ENCODE peak calls at places on chromosomes 13 and 19, in seven cellular contexts. One of them, this sample, is unnamed.

GRCh38 chr13:102687520-102687919 is 7.3 kb downstream of the METTL21C start:
- DNase-seq in cardiac muscle cell: no peak
- DNase-seq in activated CD8-positive, alpha-beta memory T cell treated with anti-CD3 and anti-CD28 coated beads for 48 hours: no peak
- DNase-seq in M059J: no peak
- DNase-seq in CD4-positive, alpha-beta T cell: no peak
- DNase-seq in activated CD4-positive, CD25-positive, alpha-beta regulatory T cell treated with anti-CD3 and anti-CD28 coated beads, Interleukin-2, amount 50 U/mL, for 16 hours: no peak
- DNase-seq in naive thymus-derived CD8-positive, alpha-beta T cell: no peak
- DNase-seq in this sample: no peak

GRCh38 chr19:18999016-18999758 is 34.1 kb downstream of the SUGP2 start:
- DNase-seq in cardiac muscle cell: peak; percentile 56
- DNase-seq in naive thymus-derived CD8-positive, alpha-beta T cell: peak; percentile 22
- DNase-seq in CD4-positive, alpha-beta T cell: no peak
- DNase-seq in activated CD4-positive, CD25-positive, alpha-beta regulatory T cell treated with anti-CD3 and anti-CD28 coated beads, Interleukin-2, amount 50 U/mL, for 16 hours: no peak
- DNase-seq in activated CD8-positive, alpha-beta memory T cell treated with anti-CD3 and anti-CD28 coated beads for 48 hours: no peak
- DNase-seq in M059J: peak; percentile 75
- DNase-seq in this sample: peak; percentile 81

GRCh38 chr13:59879281-59879680 is 284.4 kb downstream of the DIAPH3 start:
- DNase-seq in CD4-positive, alpha-beta T cell: no peak
- DNase-seq in activated CD4-positive, CD25-positive, alpha-beta regulatory T cell treated with anti-CD3 and anti-CD28 coated beads, Interleukin-2, amount 50 U/mL, for 16 hours: no peak
- DNase-seq in cardiac muscle cell: peak; percentile 5
- DNase-seq in activated CD8-positive, alpha-beta memory T cell treated with anti-CD3 and anti-CD28 coated beads for 48 hours: no peak
- DNase-seq in M059J: no peak
- DNase-seq in naive thymus-derived CD8-positive, alpha-beta T cell: no peak
- DNase-seq in this sample: no peak

GRCh38 chr13:78169386-78169785 is 250.8 kb upstream of the EDNRB start:
- DNase-seq in activated CD4-positive, CD25-positive, alpha-beta regulatory T cell treated with anti-CD3 and anti-CD28 coated beads, Interleukin-2, amount 50 U/mL, for 16 hours: no peak
- DNase-seq in naive thymus-derived CD8-positive, alpha-beta T cell: no peak
- DNase-seq in cardiac muscle cell: no peak
- DNase-seq in M059J: no peak
- DNase-seq in CD4-positive, alpha-beta T cell: no peak
- DNase-seq in activated CD8-positive, alpha-beta memory T cell treated with anti-CD3 and anti-CD28 coated beads for 48 hours: no peak
- DNase-seq in this sample: no peak

GRCh38 chr19:32067686-32068085 is 277.7 kb upstream of the ZNF507 start:
- DNase-seq in cardiac muscle cell: no peak
- DNase-seq in activated CD4-positive, CD25-positive, alpha-beta regulatory T cell treated with anti-CD3 and anti-CD28 coated beads, Interleukin-2, amount 50 U/mL, for 16 hours: no peak
- DNase-seq in M059J: no peak
- DNase-seq in naive thymus-derived CD8-positive, alpha-beta T cell: no peak
- DNase-seq in CD4-positive, alpha-beta T cell: no peak
- DNase-seq in activated CD8-positive, alpha-beta memory T cell treated with anti-CD3 and anti-CD28 coated beads for 48 hours: no peak
- DNase-seq in this sample: no peak

GRCh38 chr19:33507021-33507956 is 14.3 kb downstream of the PEPD start:
- DNase-seq in CD4-positive, alpha-beta T cell: no peak
- DNase-seq in activated CD4-positive, CD25-positive, alpha-beta regulatory T cell treated with anti-CD3 and anti-CD28 coated beads, Interleukin-2, amount 50 U/mL, for 16 hours: no peak
- DNase-seq in M059J: no peak
- DNase-seq in activated CD8-positive, alpha-beta memory T cell treated with anti-CD3 and anti-CD28 coated beads for 48 hours: no peak
- DNase-seq in naive thymus-derived CD8-positive, alpha-beta T cell: no peak
- DNase-seq in cardiac muscle cell: peak; percentile 20
- DNase-seq in this sample: peak; percentile 12

GRCh38 chr13:40539954-40540706 is 126.3 kb downstream of the FOXO1 start:
- DNase-seq in naive thymus-derived CD8-positive, alpha-beta T cell: no peak
- DNase-seq in CD4-positive, alpha-beta T cell: no peak
- DNase-seq in cardiac muscle cell: peak; percentile 89
- DNase-seq in M059J: peak; percentile 86
- DNase-seq in activated CD8-positive, alpha-beta memory T cell treated with anti-CD3 and anti-CD28 coated beads for 48 hours: no peak
- DNase-seq in activated CD4-positive, CD25-positive, alpha-beta regulatory T cell treated with anti-CD3 and anti-CD28 coated beads, Interleukin-2, amount 50 U/mL, for 16 hours: no peak
- DNase-seq in this sample: peak; percentile 92

GRCh38 chr19:36460046-36460445 is 29.3 kb downstream of the ZNF566 start:
- DNase-seq in cardiac muscle cell: no peak
- DNase-seq in M059J: peak; percentile 33
- DNase-seq in naive thymus-derived CD8-positive, alpha-beta T cell: no peak
- DNase-seq in activated CD4-positive, CD25-positive, alpha-beta regulatory T cell treated with anti-CD3 and anti-CD28 coated beads, Interleukin-2, amount 50 U/mL, for 16 hours: no peak
- DNase-seq in CD4-positive, alpha-beta T cell: no peak
- DNase-seq in activated CD8-positive, alpha-beta memory T cell treated with anti-CD3 and anti-CD28 coated beads for 48 hours: no peak
- DNase-seq in this sample: peak; percentile 7

GRCh38 chr19:47661571-47661970 is 51.7 kb upstream of the EHD2 start:
- DNase-seq in naive thymus-derived CD8-positive, alpha-beta T cell: no peak
- DNase-seq in M059J: peak; percentile 11
- DNase-seq in activated CD8-positive, alpha-beta memory T cell treated with anti-CD3 and anti-CD28 coated beads for 48 hours: no peak
- DNase-seq in CD4-positive, alpha-beta T cell: no peak
- DNase-seq in cardiac muscle cell: peak; percentile 24
- DNase-seq in activated CD4-positive, CD25-positive, alpha-beta regulatory T cell treated with anti-CD3 and anti-CD28 coated beads, Interleukin-2, amount 50 U/mL, for 16 hours: no peak
- DNase-seq in this sample: no peak

GRCh38 chr19:4233282-4233853 is 4.0 kb downstream of the EBI3 start:
- DNase-seq in cardiac muscle cell: peak; percentile 35
- DNase-seq in activated CD8-positive, alpha-beta memory T cell treated with anti-CD3 and anti-CD28 coated beads for 48 hours: peak; percentile 42
- DNase-seq in naive thymus-derived CD8-positive, alpha-beta T cell: peak; percentile 52
- DNase-seq in CD4-positive, alpha-beta T cell: peak; percentile 54
- DNase-seq in activated CD4-positive, CD25-positive, alpha-beta regulatory T cell treated with anti-CD3 and anti-CD28 coated beads, Interleukin-2, amount 50 U/mL, for 16 hours: peak; percentile 40
- DNase-seq in M059J: peak; percentile 44
- DNase-seq in this sample: peak; percentile 46

GRCh38 chr19:11061951-11062350 is 27.3 kb upstream of the LDLR start:
- DNase-seq in M059J: no peak
- DNase-seq in CD4-positive, alpha-beta T cell: no peak
- DNase-seq in activated CD4-positive, CD25-positive, alpha-beta regulatory T cell treated with anti-CD3 and anti-CD28 coated beads, Interleukin-2, amount 50 U/mL, for 16 hours: no peak
- DNase-seq in cardiac muscle cell: no peak
- DNase-seq in activated CD8-positive, alpha-beta memory T cell treated with anti-CD3 and anti-CD28 coated beads for 48 hours: no peak
- DNase-seq in naive thymus-derived CD8-positive, alpha-beta T cell: no peak
- DNase-seq in this sample: no peak

GRCh38 chr19:6593651-6594416 is 2.9 kb upstream of the CD70 start:
- DNase-seq in naive thymus-derived CD8-positive, alpha-beta T cell: no peak
- DNase-seq in cardiac muscle cell: no peak
- DNase-seq in activated CD4-positive, CD25-positive, alpha-beta regulatory T cell treated with anti-CD3 and anti-CD28 coated beads, Interleukin-2, amount 50 U/mL, for 16 hours: no peak
- DNase-seq in activated CD8-positive, alpha-beta memory T cell treated with anti-CD3 and anti-CD28 coated beads for 48 hours: no peak
- DNase-seq in M059J: no peak
- DNase-seq in CD4-positive, alpha-beta T cell: no peak
- DNase-seq in this sample: no peak

GRCh38 chr13:50144473-50145160 is 129.4 kb downstream of the KCNRG start:
- DNase-seq in cardiac muscle cell: no peak
- DNase-seq in activated CD4-positive, CD25-positive, alpha-beta regulatory T cell treated with anti-CD3 and anti-CD28 coated beads, Interleukin-2, amount 50 U/mL, for 16 hours: no peak
- DNase-seq in CD4-positive, alpha-beta T cell: no peak
- DNase-seq in M059J: peak; percentile 38
- DNase-seq in activated CD8-positive, alpha-beta memory T cell treated with anti-CD3 and anti-CD28 coated beads for 48 hours: no peak
- DNase-seq in naive thymus-derived CD8-positive, alpha-beta T cell: no peak
- DNase-seq in this sample: no peak

GRCh38 chr19:58059003-58059671 is at the start of gene ZNF135:
- DNase-seq in cardiac muscle cell: peak; percentile 94
- DNase-seq in activated CD8-positive, alpha-beta memory T cell treated with anti-CD3 and anti-CD28 coated beads for 48 hours: peak; percentile 22
- DNase-seq in CD4-positive, alpha-beta T cell: peak; percentile 27
- DNase-seq in naive thymus-derived CD8-positive, alpha-beta T cell: peak; percentile 74
- DNase-seq in M059J: peak; percentile 84
- DNase-seq in activated CD4-positive, CD25-positive, alpha-beta regulatory T cell treated with anti-CD3 and anti-CD28 coated beads, Interleukin-2, amount 50 U/mL, for 16 hours: peak; percentile 11
- DNase-seq in this sample: peak; percentile 95

GRCh38 chr13:29496241-29496712 is 99.2 kb downstream of the SLC7A1 start:
- DNase-seq in activated CD4-positive, CD25-positive, alpha-beta regulatory T cell treated with anti-CD3 and anti-CD28 coated beads, Interleukin-2, amount 50 U/mL, for 16 hours: no peak
- DNase-seq in cardiac muscle cell: peak; percentile 32
- DNase-seq in CD4-positive, alpha-beta T cell: no peak
- DNase-seq in M059J: peak; percentile 49
- DNase-seq in naive thymus-derived CD8-positive, alpha-beta T cell: no peak
- DNase-seq in activated CD8-positive, alpha-beta memory T cell treated with anti-CD3 and anti-CD28 coated beads for 48 hours: no peak
- DNase-seq in this sample: no peak

GRCh38 chr19:39692166-39692565 is 12.1 kb upstream of the LGALS14 start:
- DNase-seq in M059J: no peak
- DNase-seq in cardiac muscle cell: no peak
- DNase-seq in activated CD8-positive, alpha-beta memory T cell treated with anti-CD3 and anti-CD28 coated beads for 48 hours: no peak
- DNase-seq in CD4-positive, alpha-beta T cell: no peak
- DNase-seq in activated CD4-positive, CD25-positive, alpha-beta regulatory T cell treated with anti-CD3 and anti-CD28 coated beads, Interleukin-2, amount 50 U/mL, for 16 hours: no peak
- DNase-seq in naive thymus-derived CD8-positive, alpha-beta T cell: no peak
- DNase-seq in this sample: no peak

GRCh38 chr19:40512473-40513344 is 45.9 kb downstream of the SPTBN4 start:
- DNase-seq in activated CD8-positive, alpha-beta memory T cell treated with anti-CD3 and anti-CD28 coated beads for 48 hours: no peak
- DNase-seq in M059J: no peak
- DNase-seq in naive thymus-derived CD8-positive, alpha-beta T cell: no peak
- DNase-seq in cardiac muscle cell: peak; percentile 33
- DNase-seq in activated CD4-positive, CD25-positive, alpha-beta regulatory T cell treated with anti-CD3 and anti-CD28 coated beads, Interleukin-2, amount 50 U/mL, for 16 hours: no peak
- DNase-seq in CD4-positive, alpha-beta T cell: no peak
- DNase-seq in this sample: peak; percentile 64

GRCh38 chr19:15977193-15977592 is 28.4 kb downstream of the OR10H4 start:
- DNase-seq in naive thymus-derived CD8-positive, alpha-beta T cell: no peak
- DNase-seq in M059J: no peak
- DNase-seq in activated CD8-positive, alpha-beta memory T cell treated with anti-CD3 and anti-CD28 coated beads for 48 hours: no peak
- DNase-seq in cardiac muscle cell: no peak
- DNase-seq in CD4-positive, alpha-beta T cell: no peak
- DNase-seq in activated CD4-positive, CD25-positive, alpha-beta regulatory T cell treated with anti-CD3 and anti-CD28 coated beads, Interleukin-2, amount 50 U/mL, for 16 hours: no peak
- DNase-seq in this sample: no peak

GRCh38 chr13:64553411-64554129 is 2676.6 kb downstream of the PCDH9 start:
- DNase-seq in activated CD8-positive, alpha-beta memory T cell treated with anti-CD3 and anti-CD28 coated beads for 48 hours: no peak
- DNase-seq in CD4-positive, alpha-beta T cell: no peak
- DNase-seq in cardiac muscle cell: peak; percentile 11
- DNase-seq in M059J: no peak
- DNase-seq in naive thymus-derived CD8-positive, alpha-beta T cell: no peak
- DNase-seq in activated CD4-positive, CD25-positive, alpha-beta regulatory T cell treated with anti-CD3 and anti-CD28 coated beads, Interleukin-2, amount 50 U/mL, for 16 hours: no peak
- DNase-seq in this sample: no peak

GRCh38 chr13:99353836-99354235 is 46.6 kb upstream of the GPR183 start:
- DNase-seq in activated CD8-positive, alpha-beta memory T cell treated with anti-CD3 and anti-CD28 coated beads for 48 hours: no peak
- DNase-seq in CD4-positive, alpha-beta T cell: no peak
- DNase-seq in naive thymus-derived CD8-positive, alpha-beta T cell: no peak
- DNase-seq in activated CD4-positive, CD25-positive, alpha-beta regulatory T cell treated with anti-CD3 and anti-CD28 coated beads, Interleukin-2, amount 50 U/mL, for 16 hours: no peak
- DNase-seq in M059J: peak; percentile 69
- DNase-seq in cardiac muscle cell: no peak
- DNase-seq in this sample: peak; percentile 68

GRCh38 chr19:7850429-7850819 is 20.4 kb downstream of the EVI5L start:
- DNase-seq in activated CD4-positive, CD25-positive, alpha-beta regulatory T cell treated with anti-CD3 and anti-CD28 coated beads, Interleukin-2, amount 50 U/mL, for 16 hours: no peak
- DNase-seq in activated CD8-positive, alpha-beta memory T cell treated with anti-CD3 and anti-CD28 coated beads for 48 hours: no peak
- DNase-seq in naive thymus-derived CD8-positive, alpha-beta T cell: no peak
- DNase-seq in cardiac muscle cell: no peak
- DNase-seq in M059J: no peak
- DNase-seq in CD4-positive, alpha-beta T cell: no peak
- DNase-seq in this sample: no peak

GRCh38 chr19:13082192-13083007 is 20.3 kb downstream of the LYL1 start:
- DNase-seq in CD4-positive, alpha-beta T cell: no peak
- DNase-seq in cardiac muscle cell: peak; percentile 41
- DNase-seq in naive thymus-derived CD8-positive, alpha-beta T cell: no peak
- DNase-seq in M059J: peak; percentile 23
- DNase-seq in activated CD8-positive, alpha-beta memory T cell treated with anti-CD3 and anti-CD28 coated beads for 48 hours: no peak
- DNase-seq in activated CD4-positive, CD25-positive, alpha-beta regulatory T cell treated with anti-CD3 and anti-CD28 coated beads, Interleukin-2, amount 50 U/mL, for 16 hours: no peak
- DNase-seq in this sample: peak; percentile 80

GRCh38 chr19:28498404-28498976 is 714.5 kb downstream of the UQCRFS1 start:
- DNase-seq in naive thymus-derived CD8-positive, alpha-beta T cell: no peak
- DNase-seq in activated CD4-positive, CD25-positive, alpha-beta regulatory T cell treated with anti-CD3 and anti-CD28 coated beads, Interleukin-2, amount 50 U/mL, for 16 hours: no peak
- DNase-seq in M059J: no peak
- DNase-seq in activated CD8-positive, alpha-beta memory T cell treated with anti-CD3 and anti-CD28 coated beads for 48 hours: no peak
- DNase-seq in CD4-positive, alpha-beta T cell: no peak
- DNase-seq in cardiac muscle cell: peak; percentile 5
- DNase-seq in this sample: no peak

GRCh38 chr19:55212447-55212846 is 3.1 kb upstream of the PTPRH start:
- DNase-seq in cardiac muscle cell: no peak
- DNase-seq in M059J: peak; percentile 17
- DNase-seq in activated CD4-positive, CD25-positive, alpha-beta regulatory T cell treated with anti-CD3 and anti-CD28 coated beads, Interleukin-2, amount 50 U/mL, for 16 hours: no peak
- DNase-seq in naive thymus-derived CD8-positive, alpha-beta T cell: peak; percentile 25
- DNase-seq in CD4-positive, alpha-beta T cell: peak; percentile 4
- DNase-seq in activated CD8-positive, alpha-beta memory T cell treated with anti-CD3 and anti-CD28 coated beads for 48 hours: no peak
- DNase-seq in this sample: no peak

GRCh38 chr13:23695711-23696512 is 125.7 kb downstream of the TNFRSF19 start:
- DNase-seq in naive thymus-derived CD8-positive, alpha-beta T cell: peak; percentile 74
- DNase-seq in M059J: no peak
- DNase-seq in activated CD4-positive, CD25-positive, alpha-beta regulatory T cell treated with anti-CD3 and anti-CD28 coated beads, Interleukin-2, amount 50 U/mL, for 16 hours: peak; percentile 17
- DNase-seq in activated CD8-positive, alpha-beta memory T cell treated with anti-CD3 and anti-CD28 coated beads for 48 hours: peak; percentile 16
- DNase-seq in cardiac muscle cell: peak; percentile 33
- DNase-seq in CD4-positive, alpha-beta T cell: peak; percentile 57
- DNase-seq in this sample: no peak

GRCh38 chr19:16588089-16588823 is 16.0 kb upstream of the SLC35E1 start:
- DNase-seq in cardiac muscle cell: peak; percentile 49
- DNase-seq in activated CD4-positive, CD25-positive, alpha-beta regulatory T cell treated with anti-CD3 and anti-CD28 coated beads, Interleukin-2, amount 50 U/mL, for 16 hours: peak; percentile 28
- DNase-seq in naive thymus-derived CD8-positive, alpha-beta T cell: peak; percentile 64
- DNase-seq in M059J: no peak
- DNase-seq in activated CD8-positive, alpha-beta memory T cell treated with anti-CD3 and anti-CD28 coated beads for 48 hours: no peak
- DNase-seq in CD4-positive, alpha-beta T cell: peak; percentile 32
- DNase-seq in this sample: no peak

GRCh38 chr13:50444726-50445125 is 398.8 kb downstream of the DLEU7 start:
- DNase-seq in CD4-positive, alpha-beta T cell: no peak
- DNase-seq in naive thymus-derived CD8-positive, alpha-beta T cell: no peak
- DNase-seq in activated CD8-positive, alpha-beta memory T cell treated with anti-CD3 and anti-CD28 coated beads for 48 hours: no peak
- DNase-seq in M059J: peak; percentile 12
- DNase-seq in activated CD4-positive, CD25-positive, alpha-beta regulatory T cell treated with anti-CD3 and anti-CD28 coated beads, Interleukin-2, amount 50 U/mL, for 16 hours: no peak
- DNase-seq in cardiac muscle cell: no peak
- DNase-seq in this sample: peak; percentile 63

GRCh38 chr13:52010890-52011689 is at the start of gene ATP7B:
- DNase-seq in activated CD8-positive, alpha-beta memory T cell treated with anti-CD3 and anti-CD28 coated beads for 48 hours: no peak
- DNase-seq in CD4-positive, alpha-beta T cell: no peak
- DNase-seq in cardiac muscle cell: peak; percentile 13
- DNase-seq in naive thymus-derived CD8-positive, alpha-beta T cell: peak; percentile 35
- DNase-seq in M059J: peak; percentile 8
- DNase-seq in activated CD4-positive, CD25-positive, alpha-beta regulatory T cell treated with anti-CD3 and anti-CD28 coated beads, Interleukin-2, amount 50 U/mL, for 16 hours: no peak
- DNase-seq in this sample: no peak

GRCh38 chr19:12156254-12157058 is at the start of gene ZNF625:
- DNase-seq in activated CD4-positive, CD25-positive, alpha-beta regulatory T cell treated with anti-CD3 and anti-CD28 coated beads, Interleukin-2, amount 50 U/mL, for 16 hours: no peak
- DNase-seq in cardiac muscle cell: peak; percentile 92
- DNase-seq in M059J: peak; percentile 95
- DNase-seq in CD4-positive, alpha-beta T cell: no peak
- DNase-seq in naive thymus-derived CD8-positive, alpha-beta T cell: peak; percentile 24
- DNase-seq in activated CD8-positive, alpha-beta memory T cell treated with anti-CD3 and anti-CD28 coated beads for 48 hours: peak; percentile 13
- DNase-seq in this sample: peak; percentile 96

GRCh38 chr13:27110056-27110746 is 61.4 kb downstream of the USP12 start:
- DNase-seq in activated CD4-positive, CD25-positive, alpha-beta regulatory T cell treated with anti-CD3 and anti-CD28 coated beads, Interleukin-2, amount 50 U/mL, for 16 hours: no peak
- DNase-seq in CD4-positive, alpha-beta T cell: no peak
- DNase-seq in naive thymus-derived CD8-positive, alpha-beta T cell: no peak
- DNase-seq in cardiac muscle cell: no peak
- DNase-seq in activated CD8-positive, alpha-beta memory T cell treated with anti-CD3 and anti-CD28 coated beads for 48 hours: no peak
- DNase-seq in M059J: peak; percentile 21
- DNase-seq in this sample: no peak

GRCh38 chr13:57787058-57787791 is 155.7 kb downstream of the PCDH17 start:
- DNase-seq in CD4-positive, alpha-beta T cell: no peak
- DNase-seq in naive thymus-derived CD8-positive, alpha-beta T cell: no peak
- DNase-seq in activated CD8-positive, alpha-beta memory T cell treated with anti-CD3 and anti-CD28 coated beads for 48 hours: no peak
- DNase-seq in M059J: no peak
- DNase-seq in cardiac muscle cell: no peak
- DNase-seq in activated CD4-positive, CD25-positive, alpha-beta regulatory T cell treated with anti-CD3 and anti-CD28 coated beads, Interleukin-2, amount 50 U/mL, for 16 hours: no peak
- DNase-seq in this sample: no peak

GRCh38 chr13:77136902-77137420 is 110.0 kb upstream of the FBXL3 start:
- DNase-seq in activated CD4-positive, CD25-positive, alpha-beta regulatory T cell treated with anti-CD3 and anti-CD28 coated beads, Interleukin-2, amount 50 U/mL, for 16 hours: no peak
- DNase-seq in naive thymus-derived CD8-positive, alpha-beta T cell: no peak
- DNase-seq in activated CD8-positive, alpha-beta memory T cell treated with anti-CD3 and anti-CD28 coated beads for 48 hours: no peak
- DNase-seq in CD4-positive, alpha-beta T cell: no peak
- DNase-seq in cardiac muscle cell: peak; percentile 65
- DNase-seq in M059J: peak; percentile 70
- DNase-seq in this sample: peak; percentile 56